ENCODE peak calls at places on chromosome 16, in four cellular contexts. One of them, this sample, is unnamed.

GRCh38 chr16:56631832-56632159 is 663 bp upstream of the MT1M start:
- DNase-seq in HEK293T: no peak
- DNase-seq in K562: no peak
- DNase-seq in GM12878: no peak
- DNase-seq in this sample: no peak

GRCh38 chr16:11497329-11497805 is 89.4 kb downstream of the LITAF start:
- DNase-seq in HEK293T: peak
- DNase-seq in K562: no peak
- DNase-seq in GM12878: peak
- DNase-seq in this sample: peak

GRCh38 chr16:66474750-66475199 is 47.7 kb downstream of the BEAN1 start:
- DNase-seq in HEK293T: no peak
- DNase-seq in K562: no peak
- DNase-seq in GM12878: peak
- DNase-seq in this sample: no peak

GRCh38 chr16:75263963-75264445 is 12.6 kb upstream of the BCAR1 start:
- DNase-seq in HEK293T: no peak
- DNase-seq in K562: no peak
- DNase-seq in GM12878: no peak
- DNase-seq in this sample: no peak

GRCh38 chr16:5678371-5678770 is 580.8 kb upstream of the EEF2KMT start:
- DNase-seq in HEK293T: no peak
- DNase-seq in K562: peak
- DNase-seq in GM12878: no peak
- DNase-seq in this sample: no peak

GRCh38 chr16:86375370-86375769 is 135.0 kb upstream of the FOXF1 start:
- DNase-seq in HEK293T: no peak
- DNase-seq in K562: no peak
- DNase-seq in GM12878: no peak
- DNase-seq in this sample: no peak

GRCh38 chr16:78656887-78657286 is 557.4 kb downstream of the WWOX start:
- DNase-seq in HEK293T: no peak
- DNase-seq in K562: no peak
- DNase-seq in GM12878: no peak
- DNase-seq in this sample: no peak

GRCh38 chr16:69037373-69038160 is 67.9 kb upstream of the HAS3 start:
- DNase-seq in HEK293T: no peak
- DNase-seq in K562: no peak
- DNase-seq in GM12878: no peak
- DNase-seq in this sample: no peak

GRCh38 chr16:87607871-87608270 is 5.6 kb downstream of the JPH3 start:
- DNase-seq in HEK293T: no peak
- DNase-seq in K562: no peak
- DNase-seq in GM12878: no peak
- DNase-seq in this sample: no peak

GRCh38 chr16:67184453-67185002 is 765 bp upstream of the MATCAP1 start:
- DNase-seq in HEK293T: no peak
- DNase-seq in K562: no peak
- DNase-seq in GM12878: no peak
- DNase-seq in this sample: no peak

GRCh38 chr16:74679983-74680382 is 13.3 kb upstream of the RFWD3 start:
- DNase-seq in HEK293T: no peak
- DNase-seq in K562: no peak
- DNase-seq in GM12878: no peak
- DNase-seq in this sample: peak

GRCh38 chr16:56600398-56600999 is 7.9 kb upstream of the MT2A start:
- DNase-seq in HEK293T: peak
- DNase-seq in K562: peak
- DNase-seq in GM12878: no peak
- DNase-seq in this sample: peak

GRCh38 chr16:78800535-78800934 is 701.1 kb downstream of the WWOX start:
- DNase-seq in HEK293T: no peak
- DNase-seq in K562: no peak
- DNase-seq in GM12878: no peak
- DNase-seq in this sample: no peak

GRCh38 chr16:49382916-49383315 is 9.3 kb downstream of the C16orf78 start:
- DNase-seq in HEK293T: peak
- DNase-seq in K562: peak
- DNase-seq in GM12878: no peak
- DNase-seq in this sample: peak

GRCh38 chr16:48129926-48130325 is 25.9 kb downstream of the ABCC12 start:
- DNase-seq in HEK293T: no peak
- DNase-seq in K562: no peak
- DNase-seq in GM12878: no peak
- DNase-seq in this sample: no peak

GRCh38 chr16:72905581-72905980 is 142.3 kb downstream of the ZFHX3 start:
- DNase-seq in HEK293T: no peak
- DNase-seq in K562: no peak
- DNase-seq in GM12878: no peak
- DNase-seq in this sample: no peak

GRCh38 chr16:11679941-11680911 is 12.0 kb downstream of the SNN start:
- DNase-seq in HEK293T: no peak
- DNase-seq in K562: no peak
- DNase-seq in GM12878: no peak
- DNase-seq in this sample: no peak

GRCh38 chr16:16908058-16908457 is 529.1 kb downstream of the NPIPA7 start:
- DNase-seq in HEK293T: no peak
- DNase-seq in K562: no peak
- DNase-seq in GM12878: no peak
- DNase-seq in this sample: no peak

GRCh38 chr16:30715777-30716445 is 16.9 kb downstream of the SRCAP start:
- DNase-seq in HEK293T: no peak
- DNase-seq in K562: peak
- DNase-seq in GM12878: no peak
- DNase-seq in this sample: no peak

GRCh38 chr16:51113254-51114125 is 37.6 kb downstream of the SALL1 start:
- DNase-seq in HEK293T: no peak
- DNase-seq in K562: no peak
- DNase-seq in GM12878: no peak
- DNase-seq in this sample: no peak

GRCh38 chr16:3980311-3981111 is 100.0 kb upstream of the CREBBP start:
- DNase-seq in HEK293T: no peak
- DNase-seq in K562: no peak
- DNase-seq in GM12878: no peak
- DNase-seq in this sample: no peak

GRCh38 chr16:3982216-3982615 is 101.7 kb upstream of the CREBBP start:
- DNase-seq in HEK293T: no peak
- DNase-seq in K562: no peak
- DNase-seq in GM12878: no peak
- DNase-seq in this sample: no peak

GRCh38 chr16:3984111-3985060 is 103.9 kb upstream of the CREBBP start:
- DNase-seq in HEK293T: no peak
- DNase-seq in K562: no peak
- DNase-seq in GM12878: no peak
- DNase-seq in this sample: no peak

GRCh38 chr16:3986235-3986544 is 105.7 kb upstream of the CREBBP start:
- DNase-seq in HEK293T: no peak
- DNase-seq in K562: no peak
- DNase-seq in GM12878: no peak
- DNase-seq in this sample: no peak

GRCh38 chr16:3983081-3983520 is 102.6 kb upstream of the CREBBP start:
- DNase-seq in HEK293T: peak
- DNase-seq in K562: peak
- DNase-seq in GM12878: no peak
- DNase-seq in this sample: peak
- TF ChIP-seq FOXK2 in HEK293T: no peak
- TF ChIP-seq FOXK2 in K562: no peak
- TF ChIP-seq FOXK2 in GM12878: no peak
- TF ChIP-seq FOXK2 in this sample: no peak

GRCh38 chr16:24957887-24958286 is 57.3 kb downstream of the ARHGAP17 start:
- DNase-seq in HEK293T: no peak
- DNase-seq in K562: no peak
- DNase-seq in GM12878: no peak
- DNase-seq in this sample: no peak

GRCh38 chr16:24954137-24954536 is 61.0 kb downstream of the ARHGAP17 start:
- DNase-seq in HEK293T: no peak
- DNase-seq in K562: no peak
- DNase-seq in GM12878: no peak
- DNase-seq in this sample: no peak

GRCh38 chr16:24950275-24950674 is 64.9 kb downstream of the ARHGAP17 start:
- DNase-seq in HEK293T: no peak
- DNase-seq in K562: no peak
- DNase-seq in GM12878: no peak
- DNase-seq in this sample: no peak

GRCh38 chr16:24955975-24956731 is 59.0 kb downstream of the ARHGAP17 start:
- DNase-seq in HEK293T: no peak
- DNase-seq in K562: no peak
- DNase-seq in GM12878: no peak
- DNase-seq in this sample: no peak

GRCh38 chr16:24953721-24954120 is 61.4 kb downstream of the ARHGAP17 start:
- DNase-seq in HEK293T: no peak
- DNase-seq in K562: no peak
- DNase-seq in GM12878: no peak
- DNase-seq in this sample: no peak
- TF ChIP-seq FOXM1 in HEK293T: no peak
- TF ChIP-seq FOXM1 in K562: no peak
- TF ChIP-seq FOXM1 in GM12878: no peak
- TF ChIP-seq FOXM1 in this sample: no peak

GRCh38 chr16:57912529-57913260 is 58.2 kb downstream of the CNGB1 start:
- DNase-seq in HEK293T: no peak
- DNase-seq in K562: no peak
- DNase-seq in GM12878: no peak
- DNase-seq in this sample: no peak

GRCh38 chr16:57915811-57916479 is 55.0 kb downstream of the CNGB1 start:
- DNase-seq in HEK293T: no peak
- DNase-seq in K562: no peak
- DNase-seq in GM12878: no peak
- DNase-seq in this sample: no peak

GRCh38 chr16:57916735-57917450 is 54.0 kb downstream of the CNGB1 start:
- DNase-seq in HEK293T: no peak
- DNase-seq in K562: no peak
- DNase-seq in GM12878: no peak
- DNase-seq in this sample: no peak

GRCh38 chr16:57914244-57915173 is 56.4 kb downstream of the CNGB1 start:
- DNase-seq in HEK293T: no peak
- DNase-seq in K562: no peak
- DNase-seq in GM12878: no peak
- DNase-seq in this sample: no peak

GRCh38 chr16:57915267-57915666 is 55.7 kb downstream of the CNGB1 start:
- DNase-seq in HEK293T: no peak
- DNase-seq in K562: no peak
- DNase-seq in GM12878: no peak
- DNase-seq in this sample: no peak
- TF ChIP-seq FOXK2 in HEK293T: no peak
- TF ChIP-seq FOXK2 in K562: no peak
- TF ChIP-seq FOXK2 in GM12878: no peak
- TF ChIP-seq FOXK2 in this sample: no peak

GRCh38 chr16:70702624-70703023 is 16.8 kb upstream of the MTSS2 start:
- DNase-seq in HEK293T: no peak
- DNase-seq in K562: no peak
- DNase-seq in GM12878: no peak
- DNase-seq in this sample: no peak

GRCh38 chr16:70703835-70704381 is 18.1 kb upstream of the MTSS2 start:
- DNase-seq in HEK293T: no peak
- DNase-seq in K562: no peak
- DNase-seq in GM12878: no peak
- DNase-seq in this sample: no peak

GRCh38 chr16:70701998-70702397 is 16.1 kb upstream of the MTSS2 start:
- DNase-seq in HEK293T: no peak
- DNase-seq in K562: no peak
- DNase-seq in GM12878: no peak
- DNase-seq in this sample: no peak

GRCh38 chr16:70704586-70704985 is 18.7 kb upstream of the MTSS2 start:
- DNase-seq in HEK293T: no peak
- DNase-seq in K562: no peak
- DNase-seq in GM12878: no peak
- DNase-seq in this sample: no peak

GRCh38 chr16:70703041-70703834 is 17.4 kb upstream of the MTSS2 start:
- DNase-seq in HEK293T: peak
- DNase-seq in K562: peak
- DNase-seq in GM12878: no peak
- DNase-seq in this sample: peak
- TF ChIP-seq FOXM1 in HEK293T: no peak
- TF ChIP-seq FOXM1 in K562: no peak
- TF ChIP-seq FOXM1 in GM12878: no peak
- TF ChIP-seq FOXM1 in this sample: no peak

DNA sequence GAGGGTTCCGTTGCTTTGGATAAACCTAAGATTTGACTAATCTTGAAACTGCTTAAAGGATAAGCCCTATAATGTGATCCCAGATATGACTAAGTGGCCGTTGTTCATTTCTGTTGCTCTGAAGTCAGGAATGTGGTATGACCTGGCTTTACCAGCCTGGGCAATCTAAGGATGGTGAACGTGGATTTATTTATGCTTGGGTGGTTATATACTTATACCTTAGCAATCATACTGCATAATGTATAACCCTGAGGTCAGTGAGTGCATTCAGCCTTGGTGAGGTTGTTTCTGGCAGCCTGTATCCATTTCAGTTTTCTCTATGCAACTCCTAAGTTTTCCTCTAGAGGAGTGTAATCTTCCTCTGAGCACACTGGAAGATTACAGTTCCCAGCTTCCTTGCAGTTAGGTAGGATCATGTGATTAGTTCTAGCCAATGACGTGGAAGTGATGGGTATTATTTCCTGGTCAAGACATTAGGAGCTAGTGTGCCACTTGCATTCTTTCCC is 41.9 kb downstream of the FTO start:
- DNase-seq in HEK293T: peak
- DNase-seq in K562: peak
- DNase-seq in GM12878: no peak
- DNase-seq in this sample: no peak
- TF ChIP-seq FOXK2 in HEK293T: no peak
- TF ChIP-seq FOXK2 in K562: no peak
- TF ChIP-seq FOXK2 in GM12878: no peak
- TF ChIP-seq FOXK2 in this sample: no peak

GRCh38 chr16:81987706-81988105 is 23.6 kb downstream of the SDR42E1 start:
- DNase-seq in HEK293T: no peak
- DNase-seq in K562: no peak
- DNase-seq in GM12878: no peak
- DNase-seq in this sample: no peak
- TF ChIP-seq FOXM1 in HEK293T: no peak
- TF ChIP-seq FOXM1 in K562: no peak
- TF ChIP-seq FOXM1 in GM12878: no peak
- TF ChIP-seq FOXM1 in this sample: no peak

GRCh38 chr16:84072014-84072413 is 29.4 kb upstream of the SLC38A8 start:
- DNase-seq in HEK293T: no peak
- DNase-seq in K562: no peak
- DNase-seq in GM12878: no peak
- DNase-seq in this sample: no peak
- TF ChIP-seq FOXK2 in HEK293T: no peak
- TF ChIP-seq FOXK2 in K562: no peak
- TF ChIP-seq FOXK2 in GM12878: no peak
- TF ChIP-seq FOXK2 in this sample: no peak